ENCODE peak calls at places on chromosomes 7 and 10, in six cellular contexts. N, G, H, D, W and B are unnamed samples.

GRCh38 chr10:58137813-58138212 is 129.9 kb downstream of the IPMK start:
- DNase-seq in N (no peak), G (no peak), H (no peak), D (no peak), W (no peak), B (no peak)

GRCh38 chr10:77899080-77899477 is 27.5 kb downstream of the DLG5 start:
- DNase-seq in N (peak; percentile 68), G (no peak), H (no peak), D (peak; percentile 65), W (peak; percentile 64), B (no peak)

GRCh38 chr10:29790223-29790622 is 155.5 kb upstream of the SVIL start:
- DNase-seq in N (no peak), G (no peak), H (no peak), D (no peak), W (no peak), B (no peak)

GRCh38 chr10:113424984-113425383 is 127.9 kb upstream of the HABP2 start:
- DNase-seq in N (no peak), G (no peak), H (no peak), D (no peak), W (no peak), B (no peak)

GRCh38 chr10:3398825-3399646 is 226.5 kb upstream of the PITRM1 start:
- DNase-seq in N (no peak), G (no peak), H (no peak), D (peak; percentile 28), W (no peak), B (peak; percentile 34)

GRCh38 chr7:81248420-81248819 is 329.6 kb upstream of the SEMA3C start:
- DNase-seq in N (no peak), G (no peak), H (no peak), D (no peak), W (no peak), B (no peak)

GRCh38 chr10:107589081-107589480 is 424.6 kb upstream of the SORCS1 start:
- DNase-seq in N (no peak), G (no peak), H (no peak), D (peak; percentile 1), W (no peak), B (no peak)

GRCh38 chr7:38179719-38180333 is 1.8 kb downstream of the STARD3NL start:
- DNase-seq in N (no peak), G (no peak), H (no peak), D (peak; percentile 40), W (no peak), B (no peak)

GRCh38 chr10:70479626-70480253 is 1.2 kb downstream of the PALD1 start:
- DNase-seq in N (no peak), G (no peak), H (no peak), D (no peak), W (no peak), B (no peak)

GRCh38 chr7:27180431-27181175 is 4.4 kb downstream of the HOXA11 start:
- DNase-seq in N (no peak), G (no peak), H (no peak), D (no peak), W (no peak), B (no peak)

GRCh38 chr10:97222346-97222961 is 36.7 kb upstream of the SLIT1 start:
- DNase-seq in N (no peak), G (peak; percentile 49), H (no peak), D (no peak), W (no peak), B (no peak)

GRCh38 chr10:70090951-70091350 is 38.3 kb downstream of the MACROH2A2 start:
- DNase-seq in N (no peak), G (no peak), H (no peak), D (no peak), W (no peak), B (no peak)

GRCh38 chr10:123637326-123637880 is 28.8 kb upstream of the GPR26 start:
- DNase-seq in N (no peak), G (peak; percentile 6), H (no peak), D (peak; percentile 27), W (no peak), B (peak; percentile 2)

GRCh38 chr7:87152897-87153641 is 816 bp downstream of the DMTF1 start:
- DNase-seq in N (peak; percentile 52), G (peak; percentile 14), H (no peak), D (peak; percentile 44), W (peak; percentile 29), B (no peak)

GRCh38 chr10:86372119-86372784 is 5.7 kb upstream of the GRID1 start:
- DNase-seq in N (peak; percentile 31), G (no peak), H (no peak), D (no peak), W (no peak), B (no peak)

GRCh38 chr10:30784521-30784895 is 155.0 kb upstream of the LYZL2 start:
- DNase-seq in N (no peak), G (peak; percentile 22), H (no peak), D (peak; percentile 88), W (no peak), B (no peak)

GRCh38 chr10:43315535-43316245 is 48.8 kb upstream of the RASGEF1A start:
- DNase-seq in N (no peak), G (no peak), H (no peak), D (no peak), W (no peak), B (no peak)

DNA sequence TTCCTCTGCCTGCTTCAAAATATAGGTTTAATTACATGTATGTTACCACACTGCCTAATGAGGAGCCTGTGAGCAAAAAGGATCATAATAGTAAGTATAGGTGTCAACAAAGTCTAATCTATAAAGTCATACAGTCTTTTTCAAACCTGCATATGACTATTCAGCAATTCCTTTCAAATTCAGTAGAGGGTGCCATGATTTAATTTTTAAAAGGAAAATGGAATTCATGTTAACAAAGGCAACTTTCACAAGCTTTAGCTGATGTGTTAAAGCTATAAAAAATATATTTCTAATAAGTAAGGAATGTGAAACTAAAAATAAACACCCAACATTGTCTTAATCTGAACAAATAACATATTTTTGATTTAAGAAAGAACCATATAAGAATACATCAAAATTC is 52.1 kb downstream of the MPP7 start:
- DNase-seq in N (no peak), G (no peak), H (no peak), D (peak; percentile 39), W (no peak), B (no peak)
- TF ChIP-seq CTCF in N (peak; percentile 47), G (no peak), H (peak; percentile 34), D (peak; percentile 47), W (no peak), B (peak; percentile 54)

DNA sequence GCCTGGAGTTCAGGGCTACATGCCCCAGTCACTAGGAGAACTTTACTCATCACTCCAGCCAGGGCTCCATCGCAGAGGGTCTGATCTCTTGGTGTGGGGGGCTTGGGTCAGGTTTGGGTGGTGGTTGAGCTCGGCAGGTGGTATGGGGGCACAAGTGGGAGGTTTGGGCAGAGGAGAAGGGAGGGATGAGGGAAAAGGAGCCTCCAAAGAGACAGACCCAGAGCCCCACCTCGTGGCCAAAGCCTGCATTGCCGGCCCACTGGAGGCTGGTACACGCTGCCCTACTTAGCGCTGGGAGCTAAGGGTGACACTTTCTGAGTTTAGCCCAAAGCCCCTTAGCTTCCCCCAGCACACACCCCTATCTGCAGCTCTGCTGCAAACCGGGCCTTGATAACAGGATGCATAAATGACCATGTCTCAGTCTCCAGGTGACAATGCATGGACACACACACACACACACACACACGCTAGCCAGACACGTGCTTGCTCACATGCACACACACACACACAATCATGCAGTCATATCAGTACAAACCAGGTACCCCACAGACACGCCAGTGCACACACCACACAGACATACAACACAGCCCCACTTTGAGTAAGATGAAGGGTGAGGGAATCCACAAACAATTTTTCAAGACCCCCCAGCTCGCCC is 14.7 kb downstream of the LZTS2 start:
- DNase-seq in N (peak; percentile 85), G (peak; percentile 74), H (peak; percentile 75), D (peak; percentile 67), W (peak; percentile 81), B (peak; percentile 91)
- TF ChIP-seq CTCF in N (peak; percentile 90), G (peak; percentile 99), H (peak; percentile 82), D (peak; percentile 95), W (peak; percentile 92), B (peak; percentile 70)

GRCh38 chr10:127354992-127355391 is 158.6 kb upstream of the INSYN2A start:
- DNase-seq in N (no peak), G (no peak), H (no peak), D (no peak), W (no peak), B (no peak)
- TF ChIP-seq CTCF in N (no peak), G (no peak), H (peak; percentile 41), D (peak; percentile 31), W (no peak), B (no peak)

GRCh38 chr7:108246227-108246837 is 116.2 kb upstream of the LAMB4 start:
- DNase-seq in N (no peak), G (no peak), H (no peak), D (peak; percentile 98), W (peak; percentile 36), B (no peak)
- TF ChIP-seq CTCF in N (no peak), G (no peak), H (no peak), D (peak; percentile 50), W (no peak), B (no peak)

GRCh38 chr7:151460474-151460855 is 20.5 kb upstream of the CRYGN start:
- DNase-seq in N (no peak), G (no peak), H (no peak), D (no peak), W (no peak), B (no peak)

GRCh38 chr7:151461942-151462230 is 21.9 kb upstream of the CRYGN start:
- DNase-seq in N (no peak), G (no peak), H (no peak), D (no peak), W (no peak), B (no peak)

GRCh38 chr7:151461096-151461941 is 21.4 kb upstream of the CRYGN start:
- DNase-seq in N (no peak), G (no peak), H (no peak), D (no peak), W (no peak), B (no peak)

GRCh38 chr7:151457534-151457933 is 17.6 kb upstream of the CRYGN start:
- DNase-seq in N (no peak), G (no peak), H (no peak), D (no peak), W (no peak), B (no peak)

GRCh38 chr7:151459726-151460473 is 20.0 kb upstream of the CRYGN start:
- DNase-seq in N (peak; percentile 81), G (no peak), H (peak; percentile 35), D (peak; percentile 88), W (peak; percentile 59), B (no peak)
- TF ChIP-seq CTCF in N (peak; percentile 23), G (no peak), H (no peak), D (peak; percentile 38), W (no peak), B (no peak)

GRCh38 chr10:21985541-21985940 is 18.0 kb downstream of the DNAJC1 start:
- DNase-seq in N (no peak), G (no peak), H (no peak), D (peak; percentile 75), W (no peak), B (no peak)

GRCh38 chr10:21991785-21992184 is 11.7 kb downstream of the DNAJC1 start:
- DNase-seq in N (no peak), G (no peak), H (no peak), D (no peak), W (no peak), B (no peak)

GRCh38 chr10:21990449-21990848 is 13.1 kb downstream of the DNAJC1 start:
- DNase-seq in N (no peak), G (no peak), H (no peak), D (no peak), W (no peak), B (no peak)

GRCh38 chr10:21993360-21994001 is 10.0 kb downstream of the DNAJC1 start:
- DNase-seq in N (no peak), G (no peak), H (no peak), D (peak; percentile 53), W (no peak), B (no peak)

GRCh38 chr10:21989453-21990154 is 13.9 kb downstream of the DNAJC1 start:
- DNase-seq in N (no peak), G (peak; percentile 31), H (peak; percentile 15), D (peak; percentile 65), W (peak; percentile 43), B (no peak)
- TF ChIP-seq CTCF in N (peak; percentile 36), G (no peak), H (peak; percentile 77), D (peak; percentile 51), W (peak; percentile 21), B (no peak)